ENCODE peak calls at places on chromosomes 16 and 17, in six cellular contexts. W is mammary epithelial cell, I is left ventricle myocardium inferior, Z is osteoblast, N is lower lobe of right lung, Y is cardiac muscle cell. C is an unnamed sample.

GRCh38 chr16:75225092-75225491 is 6.3 kb downstream of the CTRB1 start:
- DNase-seq in W (no peak), I (no peak), Z (peak; percentile 96), N (no peak), Y (no peak), C (no peak)

GRCh38 chr16:25596194-25596593 is 95.6 kb upstream of the HS3ST4 start:
- DNase-seq in I (no peak), W (no peak), Z (no peak), Y (no peak), N (no peak), C (no peak)

GRCh38 chr17:79647456-79647915 is 36.6 kb upstream of the RBFOX3 start:
- DNase-seq in I (no peak), W (no peak), Y (no peak), Z (no peak), N (no peak), C (no peak)

GRCh38 chr17:49920370-49920769 is 48.6 kb upstream of the DLX4 start:
- DNase-seq in Y (no peak), W (no peak), N (no peak), I (no peak), Z (no peak), C (no peak)

GRCh38 chr16:49440156-49441065 is 66.8 kb downstream of the C16orf78 start:
- DNase-seq in N (no peak), I (no peak), W (no peak), Z (no peak), Y (no peak), C (no peak)

GRCh38 chr16:17177968-17178880 is 292.5 kb downstream of the XYLT1 start:
- DNase-seq in N (no peak), W (peak; percentile 14), Z (no peak), I (no peak), Y (no peak), C (no peak)

GRCh38 chr17:77898521-77899434 is 59.7 kb upstream of the TNRC6C start:
- DNase-seq in Y (no peak), I (no peak), W (no peak), Z (no peak), N (no peak), C (no peak)

GRCh38 chr17:83178533-83179201 is 99.3 kb downstream of the METRNL start:
- DNase-seq in W (no peak), N (no peak), Z (peak; percentile 49), Y (no peak), I (no peak), C (no peak)

GRCh38 chr16:51683882-51684281 is 532.8 kb upstream of the SALL1 start:
- DNase-seq in N (no peak), Z (no peak), W (no peak), Y (no peak), I (no peak), C (no peak)

GRCh38 chr17:77253611-77254051 is 112.9 kb downstream of the SEC14L1 start:
- DNase-seq in Z (peak; percentile 38), Y (peak; percentile 20), N (no peak), W (no peak), I (no peak), C (peak; percentile 75)

GRCh38 chr17:81391964-81392908 is 3.0 kb upstream of the BAHCC1 start:
- DNase-seq in Y (peak; percentile 90), W (no peak), Z (peak; percentile 98), I (peak; percentile 61), N (peak; percentile 72), C (peak; percentile 62)

GRCh38 chr17:81390436-81391214 is 4.6 kb upstream of the BAHCC1 start:
- DNase-seq in Z (no peak), Y (no peak), W (no peak), N (no peak), I (no peak), C (no peak)

GRCh38 chr17:81390029-81390428 is 5.2 kb upstream of the BAHCC1 start:
- DNase-seq in I (no peak), N (no peak), Y (no peak), W (no peak), Z (no peak), C (no peak)

GRCh38 chr17:81392909-81393654 is 2.2 kb upstream of the BAHCC1 start:
- DNase-seq in W (no peak), Z (peak; percentile 92), N (no peak), Y (no peak), I (peak; percentile 48), C (no peak)

GRCh38 chr17:81391268-81391963 is 3.8 kb upstream of the BAHCC1 start:
- DNase-seq in N (no peak), Z (peak; percentile 84), W (no peak), I (no peak), Y (no peak), C (no peak)
- H3K27me3 ChIP-seq in N (no peaks in the 10 kb centered on the region), Z (no peaks in the 10 kb centered on the region), W (no peaks in the 10 kb centered on the region), I (no peaks in the 10 kb centered on the region), Y (no peaks in the 10 kb centered on the region), C (no peaks in the 10 kb centered on the region)

DNA sequence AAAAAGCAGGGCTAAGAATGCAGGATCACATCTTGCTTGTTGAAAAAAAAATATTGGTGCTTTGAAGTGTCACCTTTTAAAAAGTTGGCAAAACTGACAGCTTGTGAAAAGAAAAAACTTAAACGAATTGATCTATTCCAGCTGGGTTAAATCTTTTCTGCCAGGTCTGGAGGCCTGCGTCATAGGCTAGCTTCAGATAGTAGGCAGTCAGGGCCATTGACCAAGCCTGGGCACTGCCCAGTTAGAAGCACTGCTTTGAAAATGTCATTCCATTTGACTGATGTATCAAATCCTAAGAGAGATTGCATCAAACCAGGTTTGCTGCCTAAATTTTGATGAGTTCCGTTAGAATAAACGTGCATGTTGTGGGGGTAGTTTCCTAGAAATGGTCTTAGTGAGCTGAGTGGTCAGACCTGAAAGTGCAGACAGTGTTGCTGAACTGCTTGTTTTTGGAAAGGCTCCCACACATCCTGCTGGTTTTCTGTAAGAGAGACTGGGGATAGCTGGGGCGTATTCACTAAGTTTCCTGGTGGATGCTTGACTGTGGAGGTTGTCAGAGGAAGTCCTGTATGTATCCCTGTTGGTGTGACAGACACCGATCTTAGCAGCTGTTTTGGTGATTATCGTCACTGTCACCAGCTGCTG is 38.8 kb downstream of the NUP88 start:
- DNase-seq in I (no peak), Z (no peak), Y (peak; percentile 5), N (no peak), W (no peak), C (no peak)
- H3K27me3 ChIP-seq in I (no peaks in the 10 kb centered on the region), Z (no peaks in the 10 kb centered on the region), Y (no peaks in the 10 kb centered on the region), N (no peaks in the 10 kb centered on the region), W (no peaks in the 10 kb centered on the region), C (no peaks in the 10 kb centered on the region)

GRCh38 chr17:39737761-39738567 is at the start of gene GRB7:
- DNase-seq in N (peak; percentile 84), W (peak; percentile 71), I (no peak), Y (no peak), Z (peak; percentile 90), C (no peak)
- H3K27me3 ChIP-seq in N (peaks cover 39% of the 10 kb centered on the region), W (no peaks in the 10 kb centered on the region), I (peaks cover 70% of the 10 kb centered on the region), Y (peaks cover 41% of the 10 kb centered on the region), Z (peaks cover 18% of the 10 kb centered on the region), C (no peaks in the 10 kb centered on the region)

DNA sequence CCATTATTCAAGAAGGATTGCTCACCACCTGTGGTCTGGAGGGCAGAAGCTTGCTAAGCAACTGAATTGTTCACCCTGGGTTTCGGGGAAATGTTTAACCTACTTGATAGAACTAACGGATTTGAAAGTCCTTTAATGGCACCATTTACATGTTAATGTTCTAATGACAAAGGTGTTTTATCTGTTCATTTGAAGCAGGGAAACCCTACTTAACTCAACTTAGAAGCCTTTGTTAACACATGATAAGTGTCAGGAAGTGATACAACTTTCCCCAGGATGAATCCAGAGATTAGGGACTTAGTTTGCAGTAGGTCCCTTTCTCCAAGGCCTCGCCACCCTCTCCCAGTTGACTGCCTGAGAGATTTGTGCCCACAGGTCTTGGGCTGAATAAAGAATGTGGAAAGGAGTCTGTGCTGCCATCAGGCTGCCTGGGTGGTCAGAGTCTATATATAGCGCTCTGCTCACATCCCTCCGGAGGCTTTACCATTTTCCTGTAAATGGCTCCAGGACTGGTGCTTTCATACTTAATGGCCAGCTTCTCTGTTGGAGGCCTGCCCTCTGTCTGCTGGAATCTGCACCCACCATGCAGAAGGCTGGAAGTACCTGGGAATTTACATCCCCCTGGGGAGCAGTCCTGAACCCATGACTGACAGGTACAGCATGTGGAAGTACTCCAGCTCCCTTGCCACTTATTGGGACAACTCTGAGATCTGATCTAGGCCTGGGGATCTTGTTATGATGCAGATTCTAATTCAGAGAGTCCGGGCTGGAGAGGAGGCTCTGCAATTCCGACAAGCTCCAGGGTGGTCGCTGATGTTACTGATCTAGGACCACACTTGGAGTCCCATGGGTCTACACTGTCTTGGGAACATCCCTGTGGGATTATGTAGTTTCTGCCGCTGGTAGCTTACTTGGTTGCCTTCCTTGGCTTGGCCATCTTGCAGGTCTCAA is 99.9 kb downstream of the ASIC2 start:
- DNase-seq in N (no peak), Z (no peak), W (peak; percentile 21), I (no peak), Y (no peak), C (no peak)
- H3K27me3 ChIP-seq in N (peaks cover 4% of the 10 kb centered on the region), Z (no peaks in the 10 kb centered on the region), W (no peaks in the 10 kb centered on the region), I (peaks cover 98% of the 10 kb centered on the region), Y (peaks cover 40% of the 10 kb centered on the region), C (peaks cover 14% of the 10 kb centered on the region)

GRCh38 chr16:79864781-79865391 is 264.3 kb upstream of the MAF start:
- DNase-seq in I (no peak), Z (no peak), N (no peak), W (no peak), Y (no peak), C (no peak)
- H3K27me3 ChIP-seq in I (peaks cover 6% of the 10 kb centered on the region), Z (no peaks in the 10 kb centered on the region), N (no peaks in the 10 kb centered on the region), W (no peaks in the 10 kb centered on the region), Y (no peaks in the 10 kb centered on the region), C (no peaks in the 10 kb centered on the region)

DNA sequence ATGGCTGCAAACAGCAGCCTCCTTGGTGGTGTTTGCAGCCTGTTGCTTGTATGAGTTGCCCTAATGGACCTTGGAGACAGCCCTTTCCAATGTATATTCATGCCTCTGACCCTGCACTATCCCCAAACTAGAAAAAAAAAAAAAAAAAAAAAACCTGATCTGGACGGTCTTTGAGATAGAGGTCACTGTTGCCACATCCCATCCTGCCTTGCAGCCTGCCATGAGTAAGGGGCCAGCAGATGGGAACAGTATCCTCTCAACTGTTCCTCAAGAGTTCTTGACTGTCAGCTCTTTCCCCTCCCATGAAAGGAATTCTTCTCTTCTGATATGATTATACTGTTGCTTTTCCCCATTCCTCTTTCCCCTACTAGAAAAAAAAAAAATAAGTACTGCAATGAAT is 152.4 kb downstream of the SSH2 start:
- DNase-seq in W (no peak), Y (no peak), I (no peak), Z (no peak), N (no peak), C (no peak)
- H3K27me3 ChIP-seq in W (no peaks in the 10 kb centered on the region), Y (no peaks in the 10 kb centered on the region), I (no peaks in the 10 kb centered on the region), Z (no peaks in the 10 kb centered on the region), N (no peaks in the 10 kb centered on the region), C (no peaks in the 10 kb centered on the region)